ENCODE peak calls at places on chromosomes 3 and 15, in seven cellular contexts. K, C, X, M, I, J and H are unnamed samples.

GRCh38 chr15:36278219-36278618 is 301.2 kb upstream of the CDIN1 start:
- DNase-seq in K (peak), C (no peak), X (no peak), M (no peak), I (peak), J (no peak), H (no peak)

GRCh38 chr15:82272154-82272553 is 9.5 kb downstream of the SAXO2 start:
- DNase-seq in K (no peak), C (no peak), X (no peak), M (no peak), I (no peak), J (no peak), H (no peak)

GRCh38 chr15:28267727-28268126 is 54.3 kb downstream of the HERC2 start:
- DNase-seq in K (no peak), C (no peak), X (no peak), M (no peak), I (no peak), J (no peak), H (no peak)

GRCh38 chr3:148528024-148528423 is 169.7 kb upstream of the AGTR1 start:
- DNase-seq in K (no peak), C (no peak), X (no peak), M (no peak), I (peak), J (no peak), H (no peak)

GRCh38 chr15:76303909-76304308 is 7.4 kb downstream of the ETFA start:
- DNase-seq in K (no peak), C (no peak), X (no peak), M (no peak), I (no peak), J (no peak), H (no peak)

GRCh38 chr3:41652931-41653330 is 309.0 kb downstream of the ULK4 start:
- DNase-seq in K (no peak), C (no peak), X (no peak), M (no peak), I (peak), J (no peak), H (no peak)

GRCh38 chr15:23482764-23483489 is 35.9 kb upstream of the GOLGA6L2 start:
- DNase-seq in K (no peak), C (no peak), X (no peak), M (no peak), I (no peak), J (no peak), H (no peak)

GRCh38 chr3:42369304-42369703 is 41.1 kb downstream of the LYZL4 start:
- DNase-seq in K (peak), C (no peak), X (no peak), M (no peak), I (peak), J (peak), H (no peak)

GRCh38 chr3:155227141-155227540 is 66.3 kb downstream of the STRIT1 start:
- DNase-seq in K (no peak), C (no peak), X (no peak), M (no peak), I (no peak), J (no peak), H (no peak)

GRCh38 chr15:58229297-58229768 is 91.2 kb downstream of the AQP9 start:
- DNase-seq in K (no peak), C (no peak), X (no peak), M (no peak), I (no peak), J (peak), H (no peak)

GRCh38 chr3:197354195-197355059 is 56.0 kb upstream of the DLG1 start:
- DNase-seq in K (peak), C (no peak), X (no peak), M (no peak), I (peak), J (peak), H (no peak)

GRCh38 chr3:99577160-99577559 is 61.2 kb upstream of the COL8A1 start:
- DNase-seq in K (no peak), C (no peak), X (no peak), M (no peak), I (peak), J (no peak), H (no peak)

GRCh38 chr15:71237456-71238188 is 122.4 kb downstream of the THSD4 start:
- DNase-seq in K (no peak), C (peak), X (no peak), M (peak), I (peak), J (no peak), H (no peak)

GRCh38 chr3:128335621-128336296 is 130.9 kb downstream of the DNAJB8 start:
- DNase-seq in K (no peak), C (no peak), X (no peak), M (no peak), I (no peak), J (no peak), H (no peak)

GRCh38 chr3:188230962-188231361 is 77.0 kb downstream of the LPP start:
- DNase-seq in K (no peak), C (no peak), X (no peak), M (peak), I (no peak), J (no peak), H (no peak)

GRCh38 chr15:62352817-62353216 is 187.7 kb upstream of the C2CD4B start:
- DNase-seq in K (no peak), C (no peak), X (no peak), M (no peak), I (no peak), J (no peak), H (no peak)

GRCh38 chr3:98612587-98612986 is 19.2 kb upstream of the CPOX start:
- DNase-seq in K (peak), C (no peak), X (peak), M (no peak), I (no peak), J (no peak), H (no peak)

GRCh38 chr3:66889758-66890576 is 108.1 kb upstream of the KBTBD8 start:
- DNase-seq in K (no peak), C (no peak), X (no peak), M (no peak), I (no peak), J (no peak), H (no peak)

GRCh38 chr3:125107861-125108567 is 52.2 kb upstream of the HEG1 start:
- DNase-seq in K (peak), C (no peak), X (peak), M (no peak), I (peak), J (no peak), H (peak)

GRCh38 chr15:33107950-33108349 is 86.6 kb downstream of the FMN1 start:
- DNase-seq in K (no peak), C (no peak), X (no peak), M (no peak), I (no peak), J (no peak), H (no peak)

GRCh38 chr3:162295323-162295983 is 798.8 kb downstream of the OTOL1 start:
- DNase-seq in K (no peak), C (no peak), X (no peak), M (peak), I (peak), J (no peak), H (no peak)